ENCODE peak calls at places on chromosomes 11 and 22, in ten cellular contexts. O, F, Z, E, G, I, W, V, B and Q are unnamed samples.

GRCh38 chr11:3222941-3223905 is 4.6 kb upstream of the MRGPRG start:
- DNase-seq in O (no peak), F (no peak), Z (peak), E (no peak), G (no peak), I (no peak), W (no peak), V (no peak), B (no peak), Q (no peak)

GRCh38 chr11:71396548-71397123 is 51.6 kb downstream of the DHCR7 start:
- DNase-seq in O (no peak), F (no peak), Z (no peak), E (no peak), G (no peak), I (no peak), W (no peak), V (no peak), B (no peak), Q (no peak)

GRCh38 chr11:8256271-8257002 is 7.2 kb downstream of the LMO1 start:
- DNase-seq in O (no peak), F (no peak), Z (no peak), E (peak), G (peak), I (no peak), W (peak), V (no peak), B (no peak), Q (peak)

GRCh38 chr22:33658775-33659174 is 261.5 kb downstream of the LARGE1 start:
- DNase-seq in O (no peak), F (peak), Z (no peak), E (peak), G (no peak), I (no peak), W (peak), V (no peak), B (no peak), Q (no peak)

GRCh38 chr11:31968774-31969433 is 122.0 kb upstream of the RCN1 start:
- DNase-seq in O (no peak), F (no peak), Z (no peak), E (no peak), G (no peak), I (no peak), W (no peak), V (no peak), B (no peak), Q (no peak)

GRCh38 chr22:45553333-45554039 is 50.8 kb downstream of the FBLN1 start:
- DNase-seq in O (peak), F (peak), Z (peak), E (peak), G (peak), I (peak), W (peak), V (peak), B (peak), Q (peak)

GRCh38 chr22:31734512-31734911 is 15.4 kb downstream of the PRR14L start:
- DNase-seq in O (peak), F (no peak), Z (no peak), E (no peak), G (no peak), I (no peak), W (no peak), V (no peak), B (no peak), Q (no peak)

GRCh38 chr11:8886332-8886731 is 24.7 kb upstream of the AKIP1 start:
- DNase-seq in O (no peak), F (no peak), Z (no peak), E (no peak), G (no peak), I (no peak), W (no peak), V (no peak), B (no peak), Q (no peak)

DNA sequence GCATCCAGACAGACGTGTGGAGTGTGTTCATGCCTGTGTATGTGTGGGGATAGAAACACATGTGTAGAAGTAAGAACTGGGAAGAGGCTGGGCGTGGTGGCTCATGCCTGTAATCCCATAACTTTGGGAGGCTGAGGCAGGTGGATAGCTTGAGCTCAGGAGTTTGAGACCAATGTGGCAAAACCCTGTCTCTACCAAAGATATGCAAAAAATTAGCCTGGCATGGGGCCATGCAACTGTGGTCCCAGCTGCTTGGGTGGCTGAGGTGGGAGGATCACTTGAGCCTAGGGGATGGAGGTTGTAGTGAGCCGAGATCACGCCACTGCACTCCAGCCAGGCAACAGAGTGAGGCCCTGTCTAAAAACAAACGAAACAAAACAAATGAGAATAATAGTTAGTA is 1166.6 kb downstream of the TBC1D22A start:
- DNase-seq in O (no peak), F (no peak), Z (no peak), E (no peak), G (no peak), I (no peak), W (no peak), V (peak), B (no peak), Q (no peak)
- H3K27ac ChIP-seq in O (no peak), F (no peak), Z (no peak), E (no peak), G (no peak), I (no peak), W (no peak), V (no peak), B (no peak), Q (no peak)

GRCh38 chr11:72584933-72585597 is 89.2 kb downstream of the PDE2A start:
- DNase-seq in O (no peak), F (no peak), Z (no peak), E (peak), G (no peak), I (no peak), W (no peak), V (no peak), B (no peak), Q (no peak)

GRCh38 chr11:72582206-72583176 is 91.7 kb downstream of the PDE2A start:
- DNase-seq in O (no peak), F (peak), Z (peak), E (peak), G (peak), I (no peak), W (peak), V (no peak), B (no peak), Q (peak)

GRCh38 chr11:72584293-72584921 is 89.8 kb downstream of the PDE2A start:
- DNase-seq in O (no peak), F (peak), Z (peak), E (peak), G (peak), I (no peak), W (peak), V (no peak), B (peak), Q (peak)

GRCh38 chr11:72583616-72584292 is 90.5 kb downstream of the PDE2A start:
- DNase-seq in O (no peak), F (peak), Z (no peak), E (peak), G (no peak), I (no peak), W (peak), V (no peak), B (no peak), Q (no peak)

DNA sequence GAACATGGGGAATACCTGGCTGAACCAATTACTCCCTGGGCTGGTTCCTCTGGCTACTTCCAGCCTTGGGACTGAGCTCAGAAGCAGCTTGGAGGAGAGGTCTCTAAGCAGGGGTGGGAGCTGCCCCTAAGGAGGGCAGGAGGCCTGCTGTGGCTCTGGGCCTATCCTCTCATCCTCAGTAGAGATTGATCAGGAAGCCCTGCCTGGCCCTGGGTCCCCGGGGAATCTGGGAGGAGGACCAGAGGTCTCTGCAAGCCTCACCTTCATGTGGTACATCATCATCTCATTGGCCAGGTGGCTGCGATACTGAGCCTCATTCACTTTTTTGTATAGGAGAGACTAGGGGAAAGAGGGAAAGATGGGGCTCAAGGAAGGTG is 91.1 kb downstream of the PDE2A start:
- DNase-seq in O (no peak), F (peak), Z (peak), E (peak), G (peak), I (no peak), W (peak), V (no peak), B (no peak), Q (peak)
- H3K27ac ChIP-seq in O (no peak), F (no peak), Z (no peak), E (no peak), G (no peak), I (no peak), W (no peak), V (no peak), B (no peak), Q (no peak)

GRCh38 chr22:44309647-44310046 is 3.1 kb downstream of the SHISAL1 start:
- DNase-seq in O (no peak), F (no peak), Z (no peak), E (peak), G (no peak), I (no peak), W (no peak), V (no peak), B (no peak), Q (no peak)

GRCh38 chr22:44305888-44306287 is 6.9 kb downstream of the SHISAL1 start:
- DNase-seq in O (no peak), F (no peak), Z (no peak), E (peak), G (no peak), I (no peak), W (peak), V (no peak), B (no peak), Q (no peak)

GRCh38 chr22:44309137-44309536 is 3.6 kb downstream of the SHISAL1 start:
- DNase-seq in O (peak), F (peak), Z (no peak), E (peak), G (no peak), I (peak), W (no peak), V (no peak), B (peak), Q (peak)

GRCh38 chr22:44305455-44305854 is 7.3 kb downstream of the SHISAL1 start:
- DNase-seq in O (no peak), F (no peak), Z (no peak), E (no peak), G (no peak), I (no peak), W (no peak), V (no peak), B (no peak), Q (no peak)

DNA sequence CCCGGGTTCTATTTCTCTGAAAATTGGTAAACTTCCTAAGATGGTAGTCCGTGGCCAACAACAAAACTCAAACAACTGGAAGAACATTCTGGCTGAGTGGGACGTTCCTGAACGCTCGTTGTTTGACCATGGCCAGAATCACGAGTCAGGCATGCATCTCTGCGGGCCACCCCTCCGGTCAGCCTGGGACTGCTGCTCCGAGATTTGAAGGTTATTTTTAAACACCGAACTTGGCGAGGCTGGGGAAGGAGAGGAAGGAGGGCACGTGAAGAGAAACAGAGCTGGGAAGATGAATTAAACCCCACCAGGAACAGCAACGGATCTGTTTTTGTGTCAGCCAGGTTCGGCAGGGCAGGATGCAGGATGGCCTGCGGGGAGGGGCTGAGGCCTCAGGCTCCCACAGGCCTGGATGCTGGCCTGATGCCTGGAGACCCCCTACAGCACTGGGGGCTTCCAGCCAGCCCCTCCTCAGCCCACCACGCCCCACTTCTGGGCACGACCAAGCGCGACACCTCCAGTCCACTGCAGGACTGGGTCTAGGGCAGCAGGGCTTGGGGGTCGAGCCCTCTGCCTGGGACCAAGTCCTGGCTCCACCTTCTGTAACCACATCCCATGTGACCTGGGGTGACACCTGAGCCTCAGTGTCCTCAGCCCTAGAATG is 5.1 kb downstream of the SHISAL1 start:
- DNase-seq in O (no peak), F (no peak), Z (no peak), E (peak), G (no peak), I (no peak), W (no peak), V (no peak), B (no peak), Q (no peak)
- H3K27ac ChIP-seq in O (no peak), F (no peak), Z (no peak), E (peak), G (no peak), I (no peak), W (no peak), V (no peak), B (peak), Q (no peak)

DNA sequence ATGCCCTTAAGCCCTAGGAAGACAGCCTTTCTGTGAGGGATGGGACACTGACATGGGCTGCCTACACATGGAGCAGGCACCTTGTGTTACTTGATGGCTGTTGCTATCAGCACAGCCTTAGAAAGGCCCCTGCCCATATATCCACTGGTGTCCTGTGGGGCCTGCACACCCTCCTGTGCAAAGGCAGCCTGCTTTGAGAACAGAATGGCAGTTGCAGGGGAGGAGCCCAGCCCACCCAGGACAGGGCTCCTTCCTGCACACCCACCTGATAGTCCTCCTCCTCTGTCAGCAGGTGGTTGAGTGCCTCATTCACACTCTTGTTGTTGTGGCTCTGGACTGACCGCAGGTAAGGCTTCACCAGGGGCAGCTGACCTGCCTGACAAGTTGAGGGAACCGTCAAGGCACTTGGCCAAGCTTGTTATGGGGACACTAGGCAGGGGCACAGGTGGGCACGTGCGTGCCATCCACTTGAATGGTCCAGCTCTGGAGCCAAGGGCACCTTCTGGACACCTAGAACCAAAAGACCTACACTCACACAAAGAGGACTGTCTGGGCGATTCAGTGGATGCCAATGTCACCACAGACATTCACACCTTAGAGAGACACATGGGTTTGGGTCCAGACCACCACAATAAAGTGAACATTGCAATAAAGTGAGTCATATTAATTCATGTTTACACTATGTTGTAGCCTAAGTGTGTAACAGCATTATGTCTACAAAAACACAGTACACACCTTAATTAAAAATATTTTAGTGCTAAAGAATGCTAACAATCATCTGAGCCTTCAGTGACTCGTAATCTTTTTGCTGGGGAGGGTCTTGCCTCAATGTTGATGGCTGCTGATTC is 9.4 kb upstream of the SLC25A1 start:
- DNase-seq in O (no peak), F (peak), Z (no peak), E (no peak), G (no peak), I (no peak), W (no peak), V (no peak), B (no peak), Q (peak)
- H3K27ac ChIP-seq in O (no peak), F (no peak), Z (no peak), E (no peak), G (no peak), I (no peak), W (no peak), V (no peak), B (no peak), Q (no peak)

GRCh38 chr11:85806876-85807275 is 4.1 kb downstream of the SYTL2 start:
- DNase-seq in O (no peak), F (no peak), Z (no peak), E (no peak), G (no peak), I (no peak), W (no peak), V (no peak), B (no peak), Q (no peak)

GRCh38 chr11:85805387-85805786 is 5.6 kb downstream of the SYTL2 start:
- DNase-seq in O (no peak), F (no peak), Z (no peak), E (no peak), G (no peak), I (no peak), W (no peak), V (no peak), B (no peak), Q (no peak)

GRCh38 chr11:85803920-85804319 is 7.0 kb downstream of the SYTL2 start:
- DNase-seq in O (no peak), F (no peak), Z (no peak), E (no peak), G (no peak), I (no peak), W (no peak), V (no peak), B (no peak), Q (no peak)

GRCh38 chr11:85809191-85809590 is 1.8 kb downstream of the SYTL2 start:
- DNase-seq in O (no peak), F (no peak), Z (no peak), E (no peak), G (no peak), I (no peak), W (no peak), V (no peak), B (no peak), Q (no peak)

DNA sequence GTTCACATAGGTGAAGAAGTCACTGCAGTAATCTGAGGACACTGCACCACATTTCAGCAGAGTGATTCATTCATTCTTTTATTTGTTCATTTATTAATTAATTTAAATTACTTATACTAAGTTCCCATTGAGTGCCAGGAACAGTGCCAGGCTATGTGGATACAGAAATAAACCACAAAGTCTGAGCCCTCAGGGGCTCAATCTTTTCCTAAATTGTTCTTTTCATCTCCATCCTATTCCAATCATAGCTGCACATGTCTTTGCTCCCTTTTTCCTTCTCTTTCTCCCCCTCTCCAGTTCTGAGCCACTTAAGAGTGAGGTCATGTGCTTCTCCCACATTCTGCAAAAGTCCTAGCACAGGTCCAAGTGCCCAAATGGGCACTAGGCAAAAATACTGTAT is 4.9 kb downstream of the SYTL2 start:
- DNase-seq in O (no peak), F (no peak), Z (no peak), E (no peak), G (no peak), I (no peak), W (no peak), V (no peak), B (no peak), Q (no peak)
- H3K27ac ChIP-seq in O (no peak), F (no peak), Z (no peak), E (no peak), G (no peak), I (no peak), W (no peak), V (no peak), B (no peak), Q (peak)

GRCh38 chr22:39997939-39998726 is 3.4 kb downstream of the FAM83F start:
- DNase-seq in O (no peak), F (no peak), Z (peak), E (no peak), G (no peak), I (no peak), W (peak), V (no peak), B (no peak), Q (no peak)
- H3K27ac ChIP-seq in O (no peak), F (no peak), Z (peak), E (no peak), G (no peak), I (no peak), W (peak), V (no peak), B (no peak), Q (no peak)

GRCh38 chr22:36775966-36776669 is at the start of gene IFT27:
- DNase-seq in O (peak), F (peak), Z (peak), E (peak), G (peak), I (peak), W (peak), V (peak), B (peak), Q (peak)

GRCh38 chr22:36773935-36774334 is 2.0 kb downstream of the IFT27 start:
- DNase-seq in O (no peak), F (no peak), Z (no peak), E (no peak), G (no peak), I (no peak), W (no peak), V (no peak), B (no peak), Q (no peak)

GRCh38 chr22:36775589-36775965 is 342 bp downstream of the IFT27 start:
- DNase-seq in O (no peak), F (no peak), Z (peak), E (peak), G (no peak), I (no peak), W (peak), V (peak), B (no peak), Q (no peak)

GRCh38 chr22:36778020-36778419 is 2.1 kb upstream of the IFT27 start:
- DNase-seq in O (no peak), F (no peak), Z (no peak), E (no peak), G (no peak), I (no peak), W (no peak), V (no peak), B (no peak), Q (no peak)

DNA sequence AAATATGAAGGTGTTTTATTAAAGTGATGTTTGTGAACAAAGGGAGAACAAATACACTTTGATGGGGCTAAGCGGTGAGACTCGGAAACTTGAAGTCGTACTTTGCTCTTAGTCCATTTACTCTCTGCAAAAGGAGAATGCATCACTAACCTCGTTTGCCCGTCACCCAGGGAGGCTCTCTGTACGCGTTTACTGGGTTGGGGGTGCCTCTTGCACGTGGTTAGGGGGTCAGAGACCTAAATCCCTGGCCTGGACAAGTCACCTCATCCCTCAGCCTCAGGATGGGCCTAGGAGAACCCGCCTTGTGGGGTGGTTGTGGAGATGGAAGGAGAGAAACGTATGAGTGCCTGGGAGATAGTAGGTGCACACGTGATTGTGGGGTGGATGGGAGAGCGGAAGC is 803 bp upstream of the IFT27 start:
- DNase-seq in O (no peak), F (no peak), Z (no peak), E (no peak), G (no peak), I (no peak), W (no peak), V (no peak), B (no peak), Q (no peak)
- H3K27ac ChIP-seq in O (peak), F (peak), Z (no peak), E (peak), G (no peak), I (no peak), W (no peak), V (no peak), B (no peak), Q (no peak)